ENCODE peak calls at places on chromosomes 11 and 22, in six cellular contexts. R is GM04504; Q is GDM1; E is stimulated activated CD8-positive, alpha-beta memory T cell treated with anti-CD3 and anti-CD28 coated beads, Interleukin-4, amount 100 ng/mL, for 4 hours; Y is amygdala; N is Kasumi-1. P is an unnamed sample.
A peak's percentile ranks its signal among the peaks of the same experiment; 100 is the strongest.

GRCh38 chr11:46917109-46918086 is 952 bp downstream of the LRP4 start:
- DNase-seq in E (no peak), N (no peak), Y (no peak), R (no peak), Q (no peak), P (no peak)

GRCh38 chr22:49198705-49199084 is 629.0 kb downstream of the BRD1 start:
- DNase-seq in N (no peak), Y (no peak), R (no peak), E (no peak), Q (no peak), P (no peak)

GRCh38 chr11:15336016-15336415 is 221.3 kb downstream of the INSC start:
- DNase-seq in N (no peak), R (no peak), Y (no peak), E (no peak), Q (no peak), P (no peak)

GRCh38 chr11:102836290-102836875 is 7.0 kb downstream of the MMP3 start:
- DNase-seq in Y (no peak), R (peak; percentile 59), Q (no peak), E (no peak), N (no peak), P (peak; percentile 42)

GRCh38 chr11:40291304-40292100 is 1168.0 kb downstream of the LRRC4C start:
- DNase-seq in R (no peak), N (no peak), Y (no peak), Q (no peak), E (no peak), P (no peak)

GRCh38 chr11:64605248-64605560 is 14.2 kb downstream of the SLC22A12 start:
- DNase-seq in N (no peak), E (no peak), Q (no peak), R (no peak), Y (no peak), P (no peak)

GRCh38 chr11:63595296-63595695 is 18.9 kb downstream of the PLAAT3 start:
- DNase-seq in E (no peak), Y (no peak), R (no peak), Q (no peak), N (no peak), P (no peak)

GRCh38 chr11:65132988-65133700 is 1.2 kb downstream of the SYVN1 start:
- DNase-seq in N (peak; percentile 23), E (no peak), Q (no peak), Y (no peak), R (no peak), P (no peak)

GRCh38 chr11:1770528-1770927 is 6.8 kb upstream of the CTSD start:
- DNase-seq in Y (no peak), Q (no peak), R (no peak), E (no peak), N (no peak), P (no peak)

GRCh38 chr11:396511-396947 is 2.5 kb downstream of the PKP3 start:
- DNase-seq in Y (no peak), R (no peak), N (peak; percentile 53), Q (no peak), E (no peak), P (no peak)

GRCh38 chr11:5364214-5364613 is 12.9 kb downstream of the OR51B6 start:
- DNase-seq in Y (no peak), N (no peak), Q (no peak), E (no peak), R (peak; percentile 46), P (peak; percentile 87)

GRCh38 chr11:114321621-114322257 is 25.5 kb downstream of the NNMT start:
- DNase-seq in E (no peak), R (peak; percentile 66), Y (no peak), Q (no peak), N (no peak), P (peak; percentile 61)

GRCh38 chr11:94563176-94563847 is 3.9 kb upstream of the PIWIL4 start:
- DNase-seq in Q (no peak), R (peak; percentile 51), E (no peak), Y (no peak), N (peak; percentile 42), P (peak; percentile 18)

GRCh38 chr22:22714600-22715361 is 70.4 kb downstream of the GGTLC2 start:
- DNase-seq in N (no peak), Q (no peak), E (no peak), R (no peak), Y (no peak), P (no peak)

GRCh38 chr11:8593455-8593854 is 573 bp downstream of the STK33 start:
- DNase-seq in N (no peak), R (no peak), Q (no peak), Y (no peak), E (no peak), P (no peak)

GRCh38 chr11:14751975-14752407 is 108.4 kb downstream of the PDE3B start:
- DNase-seq in N (no peak), E (no peak), Q (no peak), Y (no peak), R (no peak), P (no peak)

GRCh38 chr22:48838376-48838775 is 989.3 kb downstream of the BRD1 start:
- DNase-seq in Q (no peak), N (no peak), R (no peak), E (no peak), Y (no peak), P (no peak)

GRCh38 chr22:22547692-22548348 is 11.2 kb downstream of the PRAME start:
- DNase-seq in N (peak; percentile 53), R (no peak), Q (no peak), Y (no peak), E (no peak), P (no peak)

GRCh38 chr11:5938603-5938965 is 3.5 kb upstream of the OR56A3 start:
- DNase-seq in R (no peak), Y (no peak), N (no peak), Q (no peak), E (no peak), P (no peak)

GRCh38 chr11:2169001-2169370 is 2.6 kb downstream of the TH start:
- DNase-seq in E (no peak), R (no peak), Y (no peak), Q (no peak), N (no peak), P (no peak)

GRCh38 chr22:32590556-32590955 is 115.9 kb downstream of the FBXO7 start:
- DNase-seq in E (no peak), Q (no peak), N (no peak), Y (no peak), R (peak; percentile 67), P (no peak)

GRCh38 chr11:116830184-116830912 is 641 bp downstream of the APOC3 start:
- DNase-seq in N (no peak), R (no peak), Q (no peak), E (no peak), Y (no peak), P (no peak)